ENCODE peak calls at places on chromosomes 2 and 18, in eight cellular contexts. M is dorsolateral prefrontal cortex, X is MM.1S, V is psoas muscle, W is breast epithelium, D is cardiac muscle cell, Y is OCI-LY7, H is HFF-Myc. Q is an unnamed sample.

GRCh38 chr2:27079233-27080139 is 1.1 kb downstream of the EMILIN1 start:
- DNase-seq in X (no peak), H (no peak), Y (no peak), V (peak; percentile 18), D (no peak), W (no peak), M (no peak), Q (no peak)

GRCh38 chr2:10768063-10768507 is 44.5 kb downstream of the PDIA6 start:
- DNase-seq in D (no peak), V (no peak), M (no peak), X (no peak), Y (no peak), H (no peak), W (no peak), Q (no peak)

GRCh38 chr2:19902272-19902730 is 518 bp upstream of the TTC32 start:
- DNase-seq in W (no peak), H (no peak), X (no peak), V (no peak), M (no peak), D (no peak), Y (no peak), Q (no peak)

GRCh38 chr18:26133652-26134051 is at the start of gene PSMA8:
- DNase-seq in W (no peak), M (no peak), V (peak; percentile 38), H (no peak), X (no peak), Y (no peak), D (no peak), Q (no peak)

GRCh38 chr2:173571021-173571821 is 216.5 kb downstream of the CDCA7 start:
- DNase-seq in D (peak; percentile 52), Y (peak; percentile 50), X (no peak), V (no peak), W (peak; percentile 17), H (no peak), M (no peak), Q (peak; percentile 72)

GRCh38 chr2:127945281-127945680 is 59.5 kb upstream of the AMMECR1L start:
- DNase-seq in X (no peak), H (no peak), M (no peak), V (no peak), Y (no peak), D (no peak), W (no peak), Q (no peak)

GRCh38 chr2:39532933-39533332 is 95.8 kb upstream of the MAP4K3 start:
- DNase-seq in M (no peak), X (no peak), Y (no peak), H (no peak), W (no peak), D (no peak), V (no peak), Q (no peak)

GRCh38 chr18:23069481-23069880 is 65.8 kb upstream of the CABLES1 start:
- DNase-seq in H (no peak), M (no peak), W (no peak), V (no peak), X (no peak), Y (no peak), D (no peak), Q (no peak)

GRCh38 chr2:101296314-101296809 is 12.1 kb downstream of the RNF149 start:
- DNase-seq in V (no peak), H (peak; percentile 22), D (no peak), M (no peak), X (no peak), W (no peak), Y (no peak), Q (no peak)

DNA sequence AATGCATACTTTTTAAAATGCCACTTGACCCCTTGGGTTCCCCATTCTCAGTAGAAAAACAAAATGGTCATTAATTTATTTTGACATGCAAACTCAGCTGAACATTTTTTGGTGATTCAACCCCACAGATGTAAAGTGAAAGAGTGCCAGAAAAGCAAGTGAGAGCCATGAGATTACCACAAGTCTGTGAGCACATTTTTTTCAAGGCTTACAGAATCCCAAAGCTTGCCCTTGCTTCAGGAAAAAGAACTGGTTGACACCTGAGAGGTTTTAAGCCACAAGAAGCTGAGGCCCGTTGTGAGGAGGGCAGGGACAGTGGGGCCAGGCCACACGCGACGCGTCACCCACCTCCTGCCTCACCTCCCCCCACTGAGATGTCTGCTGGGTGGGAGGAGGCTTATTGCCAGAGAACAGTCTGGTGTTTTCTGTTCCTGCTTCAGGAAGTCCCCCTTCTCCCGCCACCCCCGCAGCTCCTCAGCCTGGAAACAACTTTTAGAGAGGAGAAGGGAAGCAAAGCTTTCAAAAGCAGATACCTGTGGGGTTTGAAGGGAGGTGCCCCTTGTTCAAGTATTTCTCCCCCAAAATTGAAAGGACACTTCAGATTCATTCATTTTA is 70.5 kb upstream of the CYP1B1 start:
- DNase-seq in Y (no peak), D (no peak), V (peak; percentile 47), W (peak; percentile 49), H (peak; percentile 82), M (no peak), X (no peak), Q (peak; percentile 67)
- H3K4me3 ChIP-seq in Y (no peak overlapping the region), D (no peak overlapping the region), V (no peak overlapping the region), W (peak overlapping the region; percentile 9), H (peak overlapping the region; percentile 8), M (no peak overlapping the region), X (no peak overlapping the region), Q (no peak overlapping the region)

DNA sequence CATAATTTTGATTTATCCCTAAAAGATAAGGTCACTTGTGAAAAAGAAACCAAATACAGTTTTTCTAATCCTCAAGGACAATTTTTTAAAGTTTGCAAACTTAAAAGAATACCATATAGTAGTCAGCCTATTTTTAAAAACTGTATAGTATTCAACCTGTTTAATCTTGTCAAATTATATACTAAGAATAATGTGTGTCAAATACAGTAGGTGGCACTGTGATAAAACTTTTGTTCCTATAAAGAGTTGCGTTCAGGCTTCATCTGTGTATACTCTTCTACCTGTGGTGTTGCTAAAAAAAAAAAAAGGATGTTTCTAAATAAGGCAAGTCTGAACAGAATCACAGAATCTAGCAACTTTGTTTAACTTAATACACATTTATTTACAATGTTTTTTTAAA is 68.6 kb downstream of the CCDC138 start:
- DNase-seq in Y (peak; percentile 21), H (no peak), M (no peak), D (no peak), W (no peak), V (no peak), X (peak; percentile 26), Q (peak; percentile 60)
- TF ChIP-seq CTCF in Y (peak; percentile 67), H (no peak), M (peak; percentile 20), D (no peak), W (no peak), V (peak; percentile 13), X (peak; percentile 36), Q (peak; percentile 39)

DNA sequence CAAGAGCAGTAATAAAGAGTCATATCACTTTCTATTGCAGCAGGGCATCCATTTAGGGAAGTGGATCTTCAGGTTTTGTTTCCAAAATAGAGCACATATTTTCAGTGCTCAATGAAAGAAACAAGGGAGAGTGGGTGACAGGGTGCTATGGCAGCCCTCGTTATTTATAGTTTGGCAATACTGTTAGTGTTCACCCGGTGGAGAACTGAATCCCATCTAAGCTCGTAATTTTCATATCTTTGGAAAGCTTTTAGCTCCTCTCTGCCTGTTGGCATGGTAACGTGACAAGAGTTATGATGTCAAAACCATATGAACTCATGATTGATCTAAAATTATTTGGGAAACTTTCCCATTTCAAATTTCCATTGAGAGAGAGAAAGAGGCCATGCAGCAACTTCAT is 331.9 kb downstream of the LRRTM1 start:
- DNase-seq in X (no peak), W (no peak), H (no peak), V (no peak), D (no peak), Y (no peak), M (no peak), Q (no peak)
- H3K4me3 ChIP-seq in X (no peak overlapping the region), W (no peak overlapping the region), H (no peak overlapping the region), V (no peak overlapping the region), D (no peak overlapping the region), Y (no peak overlapping the region), M (no peak overlapping the region), Q (no peak overlapping the region)

DNA sequence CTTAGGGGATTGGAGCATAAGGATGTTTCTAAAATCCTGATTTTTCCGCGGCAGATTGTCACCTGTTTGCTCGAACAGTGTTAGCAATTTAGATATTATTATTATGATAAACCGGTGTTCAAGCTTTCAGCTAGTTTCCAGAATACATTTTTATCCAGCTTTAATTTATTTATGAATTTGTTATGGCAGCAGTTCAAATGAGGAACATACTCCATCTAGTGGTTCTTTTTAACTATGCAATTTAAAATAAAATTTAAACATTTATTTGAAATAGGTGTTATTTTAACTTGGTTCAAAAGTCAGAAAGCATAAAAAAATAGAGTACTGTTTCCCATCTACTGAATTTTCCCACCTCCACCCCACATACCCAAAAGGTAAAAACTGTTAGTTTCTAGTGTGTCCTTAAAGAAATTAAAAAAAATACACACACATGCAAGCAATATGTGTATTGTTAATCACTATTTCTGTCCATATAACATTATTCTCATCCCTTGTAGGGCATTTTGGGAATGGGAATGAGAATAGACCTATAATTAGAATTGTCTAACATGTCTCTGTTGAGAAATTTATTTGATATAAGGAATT is 23.2 kb downstream of the ACOXL start:
- DNase-seq in D (no peak), X (peak; percentile 41), W (no peak), Y (peak; percentile 25), M (no peak), H (no peak), V (no peak), Q (no peak)
- TF ChIP-seq CTCF in D (peak; percentile 38), X (peak; percentile 51), W (peak; percentile 48), Y (peak; percentile 93), M (peak; percentile 55), H (peak; percentile 16), V (peak; percentile 53), Q (peak; percentile 44)

DNA sequence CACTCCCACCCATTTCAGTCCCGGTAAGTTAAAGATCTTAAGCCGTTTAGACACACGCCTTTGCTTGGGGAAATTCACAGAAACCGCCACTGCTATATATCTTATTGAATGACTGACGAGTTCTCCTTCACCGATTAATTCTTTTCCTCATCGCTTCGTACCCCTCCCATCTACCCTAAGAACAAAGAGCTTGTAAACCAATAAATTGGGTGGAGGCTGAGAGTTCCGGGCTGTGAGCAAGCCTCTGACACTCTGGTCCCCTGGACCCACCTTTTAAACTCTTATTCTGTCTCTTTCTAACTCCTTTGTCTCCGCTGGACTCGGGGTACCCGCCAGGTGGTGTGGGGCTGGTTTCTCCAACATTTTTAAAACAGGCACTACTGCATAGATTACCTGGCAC is 30.6 kb downstream of the TMEM131 start:
- DNase-seq in X (no peak), Y (no peak), M (no peak), V (no peak), D (no peak), H (no peak), W (no peak), Q (no peak)
- H3K4me3 ChIP-seq in X (no peak overlapping the region), Y (no peak overlapping the region), M (no peak overlapping the region), V (no peak overlapping the region), D (no peak overlapping the region), H (no peak overlapping the region), W (no peak overlapping the region), Q (no peak overlapping the region)

DNA sequence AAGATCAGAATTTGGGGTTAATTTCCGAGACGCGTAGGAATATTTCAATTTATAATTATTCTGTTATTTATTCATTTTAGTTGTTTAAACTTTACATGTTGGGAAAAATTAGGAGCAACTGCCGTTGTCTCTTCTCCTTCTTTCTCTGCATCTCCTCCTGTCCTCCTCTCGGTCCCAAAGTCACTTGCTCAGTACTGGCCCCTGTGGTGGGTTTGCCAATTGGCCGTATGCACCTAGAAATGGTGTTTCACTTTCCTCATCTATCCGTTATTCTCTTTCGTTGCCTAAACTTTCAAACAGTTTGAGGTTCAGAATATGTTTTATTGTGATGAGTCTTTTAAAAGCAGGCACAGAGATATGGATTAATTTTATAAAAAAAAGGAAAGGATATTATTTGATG is 517.9 kb downstream of the PLCL1 start:
- DNase-seq in X (no peak), D (peak; percentile 11), H (no peak), W (no peak), V (no peak), M (no peak), Y (peak; percentile 16), Q (no peak)
- TF ChIP-seq CTCF in X (no peak), D (peak; percentile 20), H (peak; percentile 36), W (no peak), V (no peak), M (peak; percentile 9), Y (peak; percentile 67), Q (peak; percentile 22)